ENCODE peak calls at places on chromosomes 11 and 22, in seven cellular contexts. One of them, this sample, is unnamed.

GRCh38 chr11:61174949-61175348 is 13.7 kb upstream of the VPS37C start:
- DNase-seq in stimulated activated CD4-positive, alpha-beta T cell treated with anti-CD3 and anti-CD28 coated beads, Interleukin-1b, Interleukin-23, amount 100 ng/mL, for 24 hours: no peak
- DNase-seq in T follicular helper cell: no peak
- DNase-seq in GM13977: no peak
- DNase-seq in cerebellar cortex: no peak
- DNase-seq in HFF-Myc: no peak
- DNase-seq in adipocyte: no peak
- DNase-seq in this sample: no peak

GRCh38 chr11:93652161-93652597 is 9.3 kb upstream of the CEP295 start:
- DNase-seq in stimulated activated CD4-positive, alpha-beta T cell treated with anti-CD3 and anti-CD28 coated beads, Interleukin-1b, Interleukin-23, amount 100 ng/mL, for 24 hours: peak
- DNase-seq in T follicular helper cell: no peak
- DNase-seq in GM13977: no peak
- DNase-seq in cerebellar cortex: peak
- DNase-seq in HFF-Myc: peak
- DNase-seq in adipocyte: peak
- DNase-seq in this sample: peak

GRCh38 chr11:20342347-20343279 is 20.9 kb upstream of the HTATIP2 start:
- DNase-seq in stimulated activated CD4-positive, alpha-beta T cell treated with anti-CD3 and anti-CD28 coated beads, Interleukin-1b, Interleukin-23, amount 100 ng/mL, for 24 hours: no peak
- DNase-seq in T follicular helper cell: no peak
- DNase-seq in GM13977: no peak
- DNase-seq in cerebellar cortex: no peak
- DNase-seq in HFF-Myc: no peak
- DNase-seq in adipocyte: no peak
- DNase-seq in this sample: no peak

GRCh38 chr11:60195923-60196368 is 13.1 kb upstream of the MS4A6A start:
- DNase-seq in stimulated activated CD4-positive, alpha-beta T cell treated with anti-CD3 and anti-CD28 coated beads, Interleukin-1b, Interleukin-23, amount 100 ng/mL, for 24 hours: no peak
- DNase-seq in T follicular helper cell: no peak
- DNase-seq in GM13977: no peak
- DNase-seq in cerebellar cortex: no peak
- DNase-seq in HFF-Myc: no peak
- DNase-seq in adipocyte: no peak
- DNase-seq in this sample: no peak

GRCh38 chr11:41720761-41721160 is 261.3 kb upstream of the LRRC4C start:
- DNase-seq in stimulated activated CD4-positive, alpha-beta T cell treated with anti-CD3 and anti-CD28 coated beads, Interleukin-1b, Interleukin-23, amount 100 ng/mL, for 24 hours: no peak
- DNase-seq in T follicular helper cell: no peak
- DNase-seq in GM13977: no peak
- DNase-seq in cerebellar cortex: no peak
- DNase-seq in HFF-Myc: no peak
- DNase-seq in adipocyte: no peak
- DNase-seq in this sample: no peak

GRCh38 chr11:720642-721346 is 14.8 kb downstream of the EPS8L2 start:
- DNase-seq in stimulated activated CD4-positive, alpha-beta T cell treated with anti-CD3 and anti-CD28 coated beads, Interleukin-1b, Interleukin-23, amount 100 ng/mL, for 24 hours: no peak
- DNase-seq in T follicular helper cell: peak
- DNase-seq in GM13977: peak
- DNase-seq in cerebellar cortex: no peak
- DNase-seq in HFF-Myc: no peak
- DNase-seq in adipocyte: no peak
- DNase-seq in this sample: peak

GRCh38 chr11:2399488-2400068 is 972 bp upstream of the TSSC4 start:
- DNase-seq in stimulated activated CD4-positive, alpha-beta T cell treated with anti-CD3 and anti-CD28 coated beads, Interleukin-1b, Interleukin-23, amount 100 ng/mL, for 24 hours: no peak
- DNase-seq in T follicular helper cell: no peak
- DNase-seq in GM13977: no peak
- DNase-seq in cerebellar cortex: peak
- DNase-seq in HFF-Myc: no peak
- DNase-seq in adipocyte: peak
- DNase-seq in this sample: peak

GRCh38 chr11:65041206-65042035 is at the start of gene SAC3D1:
- DNase-seq in stimulated activated CD4-positive, alpha-beta T cell treated with anti-CD3 and anti-CD28 coated beads, Interleukin-1b, Interleukin-23, amount 100 ng/mL, for 24 hours: no peak
- DNase-seq in T follicular helper cell: no peak
- DNase-seq in GM13977: peak
- DNase-seq in cerebellar cortex: no peak
- DNase-seq in HFF-Myc: no peak
- DNase-seq in adipocyte: peak
- DNase-seq in this sample: no peak

GRCh38 chr11:70538641-70539359 is 140.5 kb downstream of the CTTN start:
- DNase-seq in stimulated activated CD4-positive, alpha-beta T cell treated with anti-CD3 and anti-CD28 coated beads, Interleukin-1b, Interleukin-23, amount 100 ng/mL, for 24 hours: no peak
- DNase-seq in T follicular helper cell: no peak
- DNase-seq in GM13977: no peak
- DNase-seq in cerebellar cortex: no peak
- DNase-seq in HFF-Myc: no peak
- DNase-seq in adipocyte: no peak
- DNase-seq in this sample: no peak

GRCh38 chr22:45262931-45263789 is 21.6 kb upstream of the UPK3A start:
- DNase-seq in stimulated activated CD4-positive, alpha-beta T cell treated with anti-CD3 and anti-CD28 coated beads, Interleukin-1b, Interleukin-23, amount 100 ng/mL, for 24 hours: no peak
- DNase-seq in T follicular helper cell: no peak
- DNase-seq in GM13977: peak
- DNase-seq in cerebellar cortex: no peak
- DNase-seq in HFF-Myc: no peak
- DNase-seq in adipocyte: no peak
- DNase-seq in this sample: no peak

GRCh38 chr11:118503216-118503615 is 24.1 kb upstream of the TTC36 start:
- DNase-seq in stimulated activated CD4-positive, alpha-beta T cell treated with anti-CD3 and anti-CD28 coated beads, Interleukin-1b, Interleukin-23, amount 100 ng/mL, for 24 hours: no peak
- DNase-seq in T follicular helper cell: no peak
- DNase-seq in GM13977: no peak
- DNase-seq in cerebellar cortex: no peak
- DNase-seq in HFF-Myc: no peak
- DNase-seq in adipocyte: no peak
- DNase-seq in this sample: no peak

GRCh38 chr11:61972112-61972795 is 4.8 kb upstream of the FTH1 start:
- DNase-seq in stimulated activated CD4-positive, alpha-beta T cell treated with anti-CD3 and anti-CD28 coated beads, Interleukin-1b, Interleukin-23, amount 100 ng/mL, for 24 hours: no peak
- DNase-seq in T follicular helper cell: no peak
- DNase-seq in GM13977: no peak
- DNase-seq in cerebellar cortex: peak
- DNase-seq in HFF-Myc: no peak
- DNase-seq in adipocyte: no peak
- DNase-seq in this sample: no peak

GRCh38 chr11:114501901-114502300 is 57.8 kb downstream of the NXPE1 start:
- DNase-seq in stimulated activated CD4-positive, alpha-beta T cell treated with anti-CD3 and anti-CD28 coated beads, Interleukin-1b, Interleukin-23, amount 100 ng/mL, for 24 hours: no peak
- DNase-seq in T follicular helper cell: no peak
- DNase-seq in GM13977: no peak
- DNase-seq in cerebellar cortex: no peak
- DNase-seq in HFF-Myc: no peak
- DNase-seq in adipocyte: no peak
- DNase-seq in this sample: no peak

GRCh38 chr11:111977141-111978027 is 40.2 kb downstream of the DIXDC1 start:
- DNase-seq in stimulated activated CD4-positive, alpha-beta T cell treated with anti-CD3 and anti-CD28 coated beads, Interleukin-1b, Interleukin-23, amount 100 ng/mL, for 24 hours: no peak
- DNase-seq in T follicular helper cell: no peak
- DNase-seq in GM13977: peak
- DNase-seq in cerebellar cortex: peak
- DNase-seq in HFF-Myc: no peak
- DNase-seq in adipocyte: peak
- DNase-seq in this sample: peak

This sample was measured in colonic mucosa.